ENCODE peak calls at places on chromosomes 12 and 14, in five cellular contexts. One of them, this sample, is unnamed.

GRCh38 chr14:42965512-42965911 is 1358.8 kb downstream of the LRFN5 start:
- DNase-seq in T follicular helper cell: no peak
- DNase-seq in SJSA1: no peak
- DNase-seq in EL: no peak
- DNase-seq in A549: no peak
- DNase-seq in this sample: peak

GRCh38 chr12:52924764-52925716 is 20.2 kb upstream of the KRT8 start:
- DNase-seq in SJSA1: peak
- DNase-seq in T follicular helper cell: no peak
- DNase-seq in EL: peak
- DNase-seq in A549: peak
- DNase-seq in this sample: no peak

GRCh38 chr14:102560436-102561261 is 31.8 kb upstream of the RCOR1 start:
- DNase-seq in EL: no peak
- DNase-seq in A549: no peak
- DNase-seq in SJSA1: no peak
- DNase-seq in T follicular helper cell: no peak
- DNase-seq in this sample: no peak

GRCh38 chr12:1444142-1444516 is 150.3 kb downstream of the FBXL14 start:
- DNase-seq in SJSA1: no peak
- DNase-seq in T follicular helper cell: no peak
- DNase-seq in EL: no peak
- DNase-seq in A549: no peak
- DNase-seq in this sample: no peak

GRCh38 chr12:44379827-44380226 is 496.3 kb downstream of the NELL2 start:
- DNase-seq in SJSA1: no peak
- DNase-seq in A549: no peak
- DNase-seq in T follicular helper cell: no peak
- DNase-seq in EL: no peak
- DNase-seq in this sample: no peak

GRCh38 chr12:104517880-104518279 is 61.1 kb downstream of the CHST11 start:
- DNase-seq in SJSA1: no peak
- DNase-seq in T follicular helper cell: no peak
- DNase-seq in A549: no peak
- DNase-seq in EL: no peak
- DNase-seq in this sample: no peak

GRCh38 chr14:100028990-100029677 is 36.1 kb upstream of the EVL start:
- DNase-seq in T follicular helper cell: no peak
- DNase-seq in SJSA1: peak
- DNase-seq in A549: peak
- DNase-seq in EL: peak
- DNase-seq in this sample: no peak

GRCh38 chr14:80313806-80314205 is 102.5 kb upstream of the DIO2 start:
- DNase-seq in A549: no peak
- DNase-seq in EL: no peak
- DNase-seq in SJSA1: no peak
- DNase-seq in T follicular helper cell: no peak
- DNase-seq in this sample: no peak

GRCh38 chr12:120720972-120721801 is 4.4 kb upstream of the ACADS start:
- DNase-seq in T follicular helper cell: no peak
- DNase-seq in SJSA1: no peak
- DNase-seq in EL: no peak
- DNase-seq in A549: no peak
- DNase-seq in this sample: no peak